ENCODE peak calls at places on chromosomes 1 and 21, in five cellular contexts. J, B, R, D and L are unnamed samples.

GRCh38 chr1:195376190-195376589 is 1232.0 kb downstream of the KCNT2 start:
- DNase-seq in D (no peak), J (no peak), B (no peak), R (no peak), L (no peak)

GRCh38 chr1:176693697-176694329 is 230.8 kb downstream of the PAPPA2 start:
- DNase-seq in B (no peak), J (no peak), D (no peak), R (no peak), L (no peak)

GRCh38 chr1:150578278-150579109 is 916 bp downstream of the MCL1 start:
- DNase-seq in R (peak), J (no peak), D (peak), B (no peak), L (peak)

GRCh38 chr1:168301664-168302320 is 21.1 kb downstream of the TBX19 start:
- DNase-seq in D (no peak), R (no peak), B (no peak), J (no peak), L (no peak)

GRCh38 chr1:94983343-94983742 is 56.4 kb upstream of the CNN3 start:
- DNase-seq in D (no peak), B (no peak), R (no peak), J (no peak), L (no peak)

GRCh38 chr1:40844079-40844478 is 18.1 kb downstream of the CITED4 start:
- DNase-seq in R (no peak), D (no peak), J (no peak), B (no peak), L (peak)

GRCh38 chr1:242184955-242185354 is 186.1 kb upstream of the MAP1LC3C start:
- DNase-seq in J (no peak), D (no peak), R (no peak), B (no peak), L (peak)

GRCh38 chr1:93588206-93588605 is 93.4 kb downstream of the BCAR3 start:
- DNase-seq in D (no peak), R (no peak), J (no peak), B (no peak), L (no peak)

GRCh38 chr1:1230656-1231399 is 973 bp downstream of the SDF4 start:
- DNase-seq in D (no peak), R (peak), B (no peak), J (no peak), L (no peak)

GRCh38 chr1:15919316-15919715 is 56.6 kb downstream of the ZBTB17 start:
- DNase-seq in J (peak), D (no peak), B (no peak), R (peak), L (no peak)

GRCh38 chr1:217089239-217090014 is 366.2 kb upstream of the ESRRG start:
- DNase-seq in D (peak), J (no peak), R (no peak), B (no peak), L (peak)

GRCh38 chr21:27021046-27021445 is 54.2 kb upstream of the ADAMTS5 start:
- DNase-seq in J (no peak), R (no peak), D (no peak), B (no peak), L (no peak)